ENCODE peak calls at places on chromosome 18, in nine cellular contexts. One of them, this sample, is unnamed.

GRCh38 chr18:58189008-58189407 is 145.0 kb downstream of the NEDD4L start:
- DNase-seq in K562: no peak
- DNase-seq in AG08396: no peak
- DNase-seq in effector memory CD4-positive, alpha-beta T cell: no peak
- DNase-seq in ovary: no peak
- DNase-seq in EH: no peak
- DNase-seq in neural crest cell: no peak
- DNase-seq in islet precursor cell: no peak
- DNase-seq in A172: no peak
- DNase-seq in this sample: no peak

GRCh38 chr18:21264651-21265050 is 22.6 kb downstream of the GREB1L start:
- DNase-seq in ovary: peak
- DNase-seq in effector memory CD4-positive, alpha-beta T cell: no peak
- DNase-seq in A172: no peak
- DNase-seq in neural crest cell: no peak
- DNase-seq in AG08396: no peak
- DNase-seq in K562: no peak
- DNase-seq in islet precursor cell: peak
- DNase-seq in EH: peak
- DNase-seq in this sample: peak

GRCh38 chr18:46452820-46453219 is 204.2 kb downstream of the LOXHD1 start:
- DNase-seq in ovary: no peak
- DNase-seq in K562: no peak
- DNase-seq in islet precursor cell: no peak
- DNase-seq in AG08396: peak
- DNase-seq in effector memory CD4-positive, alpha-beta T cell: no peak
- DNase-seq in A172: peak
- DNase-seq in neural crest cell: no peak
- DNase-seq in EH: peak
- DNase-seq in this sample: no peak

GRCh38 chr18:47175283-47175894 is 775 bp downstream of the IER3IP1 start:
- DNase-seq in effector memory CD4-positive, alpha-beta T cell: no peak
- DNase-seq in ovary: no peak
- DNase-seq in AG08396: peak
- DNase-seq in A172: no peak
- DNase-seq in neural crest cell: peak
- DNase-seq in islet precursor cell: no peak
- DNase-seq in K562: no peak
- DNase-seq in EH: peak
- DNase-seq in this sample: no peak

GRCh38 chr18:8627107-8627472 is 17.9 kb downstream of the RAB12 start:
- DNase-seq in islet precursor cell: no peak
- DNase-seq in K562: no peak
- DNase-seq in neural crest cell: no peak
- DNase-seq in ovary: no peak
- DNase-seq in AG08396: no peak
- DNase-seq in effector memory CD4-positive, alpha-beta T cell: no peak
- DNase-seq in A172: no peak
- DNase-seq in EH: no peak
- DNase-seq in this sample: no peak

GRCh38 chr18:48022021-48022420 is 91.6 kb upstream of the SMAD2 start:
- DNase-seq in K562: no peak
- DNase-seq in ovary: no peak
- DNase-seq in AG08396: no peak
- DNase-seq in A172: no peak
- DNase-seq in effector memory CD4-positive, alpha-beta T cell: no peak
- DNase-seq in neural crest cell: no peak
- DNase-seq in islet precursor cell: peak
- DNase-seq in EH: no peak
- DNase-seq in this sample: no peak

GRCh38 chr18:36399055-36399454 is 101.5 kb downstream of the FHOD3 start:
- DNase-seq in EH: no peak
- DNase-seq in AG08396: no peak
- DNase-seq in K562: no peak
- DNase-seq in neural crest cell: no peak
- DNase-seq in effector memory CD4-positive, alpha-beta T cell: no peak
- DNase-seq in ovary: no peak
- DNase-seq in A172: no peak
- DNase-seq in islet precursor cell: no peak
- DNase-seq in this sample: no peak

GRCh38 chr18:48919547-48919946 is 31.2 kb downstream of the SMAD7 start:
- DNase-seq in EH: no peak
- DNase-seq in K562: no peak
- DNase-seq in neural crest cell: no peak
- DNase-seq in AG08396: no peak
- DNase-seq in effector memory CD4-positive, alpha-beta T cell: no peak
- DNase-seq in A172: no peak
- DNase-seq in ovary: no peak
- DNase-seq in islet precursor cell: peak
- DNase-seq in this sample: no peak

GRCh38 chr18:50694147-50694546 is 125.7 kb downstream of the MRO start:
- DNase-seq in K562: no peak
- DNase-seq in EH: no peak
- DNase-seq in ovary: no peak
- DNase-seq in effector memory CD4-positive, alpha-beta T cell: no peak
- DNase-seq in A172: no peak
- DNase-seq in neural crest cell: no peak
- DNase-seq in islet precursor cell: peak
- DNase-seq in AG08396: no peak
- DNase-seq in this sample: no peak

This sample was measured in HepG2.